ENCODE peak calls at places on chromosome 6, in ten cellular contexts. One of them, this sample, is unnamed.

GRCh38 chr6:80316655-80317332 is 210.3 kb downstream of the BCKDHB start:
- DNase-seq in lung: no peak
- DNase-seq in PC-3: no peak
- DNase-seq in mucosa of descending colon: no peak
- DNase-seq in dorsolateral prefrontal cortex: no peak
- DNase-seq in fibroblast of pulmonary artery: no peak
- DNase-seq in WERI-Rb-1: no peak
- DNase-seq in ovary: no peak
- DNase-seq in neural progenitor cell: peak; percentile 61
- DNase-seq in AG09309: no peak
- DNase-seq in this sample: no peak

GRCh38 chr6:31272431-31272830 is 539 bp upstream of the HLA-C start:
- DNase-seq in lung: no peak
- DNase-seq in PC-3: no peak
- DNase-seq in mucosa of descending colon: no peak
- DNase-seq in dorsolateral prefrontal cortex: no peak
- DNase-seq in fibroblast of pulmonary artery: peak; percentile 7
- DNase-seq in WERI-Rb-1: no peak
- DNase-seq in ovary: no peak
- DNase-seq in neural progenitor cell: peak; percentile 8
- DNase-seq in AG09309: no peak
- DNase-seq in this sample: no peak

GRCh38 chr6:166654573-166654972 is 27.5 kb upstream of the RPS6KA2 start:
- DNase-seq in lung: no peak
- DNase-seq in PC-3: no peak
- DNase-seq in mucosa of descending colon: no peak
- DNase-seq in dorsolateral prefrontal cortex: no peak
- DNase-seq in fibroblast of pulmonary artery: no peak
- DNase-seq in WERI-Rb-1: no peak
- DNase-seq in ovary: no peak
- DNase-seq in neural progenitor cell: no peak
- DNase-seq in AG09309: no peak
- DNase-seq in this sample: no peak

GRCh38 chr6:109693128-109693527 is 2.0 kb downstream of the FIG4 start:
- DNase-seq in lung: no peak
- DNase-seq in PC-3: no peak
- DNase-seq in mucosa of descending colon: no peak
- DNase-seq in dorsolateral prefrontal cortex: no peak
- DNase-seq in fibroblast of pulmonary artery: no peak
- DNase-seq in WERI-Rb-1: no peak
- DNase-seq in ovary: no peak
- DNase-seq in neural progenitor cell: no peak
- DNase-seq in AG09309: no peak
- DNase-seq in this sample: no peak

GRCh38 chr6:134074151-134074712 is 21.8 kb upstream of the SLC2A12 start:
- DNase-seq in lung: no peak
- DNase-seq in PC-3: no peak
- DNase-seq in mucosa of descending colon: no peak
- DNase-seq in dorsolateral prefrontal cortex: peak; percentile 68
- DNase-seq in fibroblast of pulmonary artery: peak; percentile 45
- DNase-seq in WERI-Rb-1: no peak
- DNase-seq in ovary: no peak
- DNase-seq in neural progenitor cell: peak; percentile 95
- DNase-seq in AG09309: no peak
- DNase-seq in this sample: no peak

GRCh38 chr6:142857609-142858195 is 87.3 kb downstream of the HIVEP2 start:
- DNase-seq in lung: no peak
- DNase-seq in PC-3: no peak
- DNase-seq in mucosa of descending colon: no peak
- DNase-seq in dorsolateral prefrontal cortex: no peak
- DNase-seq in fibroblast of pulmonary artery: no peak
- DNase-seq in WERI-Rb-1: no peak
- DNase-seq in ovary: no peak
- DNase-seq in neural progenitor cell: no peak
- DNase-seq in AG09309: no peak
- DNase-seq in this sample: no peak

GRCh38 chr6:133407320-133408100 is 166.4 kb downstream of the EYA4 start:
- DNase-seq in lung: no peak
- DNase-seq in PC-3: no peak
- DNase-seq in mucosa of descending colon: no peak
- DNase-seq in dorsolateral prefrontal cortex: no peak
- DNase-seq in fibroblast of pulmonary artery: no peak
- DNase-seq in WERI-Rb-1: no peak
- DNase-seq in ovary: no peak
- DNase-seq in neural progenitor cell: peak; percentile 47
- DNase-seq in AG09309: no peak
- DNase-seq in this sample: no peak

GRCh38 chr6:54970337-54970736 is 123.8 kb downstream of the FAM83B start:
- DNase-seq in lung: no peak
- DNase-seq in PC-3: peak; percentile 90
- DNase-seq in mucosa of descending colon: no peak
- DNase-seq in dorsolateral prefrontal cortex: no peak
- DNase-seq in fibroblast of pulmonary artery: no peak
- DNase-seq in WERI-Rb-1: no peak
- DNase-seq in ovary: no peak
- DNase-seq in neural progenitor cell: no peak
- DNase-seq in AG09309: no peak
- DNase-seq in this sample: no peak

GRCh38 chr6:138404666-138405337 is 779 bp downstream of the HEBP2 start:
- DNase-seq in lung: no peak
- DNase-seq in PC-3: peak; percentile 8
- DNase-seq in mucosa of descending colon: peak; percentile 64
- DNase-seq in dorsolateral prefrontal cortex: no peak
- DNase-seq in fibroblast of pulmonary artery: no peak
- DNase-seq in WERI-Rb-1: no peak
- DNase-seq in ovary: peak; percentile 34
- DNase-seq in neural progenitor cell: no peak
- DNase-seq in AG09309: no peak
- DNase-seq in this sample: no peak

GRCh38 chr6:44925100-44925739 is 402.9 kb upstream of the RUNX2 start:
- DNase-seq in lung: no peak
- DNase-seq in PC-3: no peak
- DNase-seq in mucosa of descending colon: no peak
- DNase-seq in dorsolateral prefrontal cortex: no peak
- DNase-seq in fibroblast of pulmonary artery: peak; percentile 61
- DNase-seq in WERI-Rb-1: no peak
- DNase-seq in ovary: no peak
- DNase-seq in neural progenitor cell: no peak
- DNase-seq in AG09309: no peak
- DNase-seq in this sample: no peak

GRCh38 chr6:145267076-145267867 is 468.0 kb downstream of the EPM2A start:
- DNase-seq in lung: no peak
- DNase-seq in PC-3: peak; percentile 60
- DNase-seq in mucosa of descending colon: peak; percentile 21
- DNase-seq in dorsolateral prefrontal cortex: no peak
- DNase-seq in fibroblast of pulmonary artery: no peak
- DNase-seq in WERI-Rb-1: no peak
- DNase-seq in ovary: no peak
- DNase-seq in neural progenitor cell: no peak
- DNase-seq in AG09309: no peak
- DNase-seq in this sample: no peak

GRCh38 chr6:166955121-166955864 is 1.1 kb downstream of the RNASET2 start:
- DNase-seq in lung: peak; percentile 54
- DNase-seq in PC-3: peak; percentile 26
- DNase-seq in mucosa of descending colon: peak; percentile 65
- DNase-seq in dorsolateral prefrontal cortex: no peak
- DNase-seq in fibroblast of pulmonary artery: no peak
- DNase-seq in WERI-Rb-1: no peak
- DNase-seq in ovary: no peak
- DNase-seq in neural progenitor cell: peak; percentile 36
- DNase-seq in AG09309: no peak
- DNase-seq in this sample: no peak

GRCh38 chr6:33428219-33428890 is 8.5 kb downstream of the SYNGAP1 start:
- DNase-seq in lung: no peak
- DNase-seq in PC-3: peak; percentile 61
- DNase-seq in mucosa of descending colon: peak; percentile 52
- DNase-seq in dorsolateral prefrontal cortex: no peak
- DNase-seq in fibroblast of pulmonary artery: peak; percentile 38
- DNase-seq in WERI-Rb-1: peak; percentile 66
- DNase-seq in ovary: no peak
- DNase-seq in neural progenitor cell: peak; percentile 50
- DNase-seq in AG09309: no peak
- DNase-seq in this sample: no peak

GRCh38 chr6:33428891-33429744 is 9.3 kb downstream of the SYNGAP1 start:
- DNase-seq in lung: no peak
- DNase-seq in PC-3: no peak
- DNase-seq in mucosa of descending colon: peak; percentile 22
- DNase-seq in dorsolateral prefrontal cortex: no peak
- DNase-seq in fibroblast of pulmonary artery: no peak
- DNase-seq in WERI-Rb-1: no peak
- DNase-seq in ovary: no peak
- DNase-seq in neural progenitor cell: no peak
- DNase-seq in AG09309: no peak
- DNase-seq in this sample: no peak

GRCh38 chr6:33426590-33427563 is 7.0 kb downstream of the SYNGAP1 start:
- DNase-seq in lung: no peak
- DNase-seq in PC-3: no peak
- DNase-seq in mucosa of descending colon: no peak
- DNase-seq in dorsolateral prefrontal cortex: no peak
- DNase-seq in fibroblast of pulmonary artery: no peak
- DNase-seq in WERI-Rb-1: no peak
- DNase-seq in ovary: no peak
- DNase-seq in neural progenitor cell: peak; percentile 34
- DNase-seq in AG09309: no peak
- DNase-seq in this sample: no peak

GRCh38 chr6:33425668-33426577 is 6.1 kb downstream of the SYNGAP1 start:
- DNase-seq in lung: peak; percentile 86
- DNase-seq in PC-3: peak; percentile 77
- DNase-seq in mucosa of descending colon: peak; percentile 92
- DNase-seq in dorsolateral prefrontal cortex: peak; percentile 64
- DNase-seq in fibroblast of pulmonary artery: peak; percentile 83
- DNase-seq in WERI-Rb-1: peak; percentile 99
- DNase-seq in ovary: peak; percentile 93
- DNase-seq in neural progenitor cell: peak; percentile 92
- DNase-seq in AG09309: peak; percentile 21
- DNase-seq in this sample: peak; percentile 34

DNA sequence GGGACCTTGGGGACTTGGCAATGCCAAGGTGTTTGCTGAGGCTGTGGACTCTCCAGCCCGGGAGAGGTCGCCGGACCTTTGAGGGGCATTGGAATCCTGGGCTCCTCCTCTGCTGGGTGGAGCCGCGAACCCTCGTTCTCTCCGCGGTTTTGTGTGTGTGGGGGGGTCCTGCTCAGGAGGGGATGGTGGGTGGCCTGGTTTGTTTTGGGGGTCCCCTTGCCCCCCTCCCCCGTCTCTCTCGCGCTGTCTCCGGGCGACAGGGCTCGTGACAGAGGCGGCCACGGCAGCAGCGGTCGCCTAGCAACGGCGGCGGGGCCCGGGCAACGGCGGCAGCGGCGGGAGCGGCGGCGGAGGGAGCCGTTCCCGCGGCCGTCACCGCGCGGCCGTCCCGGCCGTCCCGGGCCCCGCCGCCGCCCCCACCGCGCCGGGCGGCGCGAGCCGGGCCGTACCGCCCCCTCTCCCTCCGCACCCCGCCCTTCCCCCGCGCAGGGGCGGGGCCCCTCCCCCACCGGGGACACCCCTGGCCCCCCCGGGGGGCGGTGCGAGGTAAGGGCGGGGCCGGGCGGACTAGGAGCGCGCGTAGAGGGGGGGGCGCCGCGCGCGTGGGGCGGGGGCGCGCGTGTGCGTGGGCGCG is 7.8 kb downstream of the SYNGAP1 start:
- DNase-seq in lung: no peak
- DNase-seq in PC-3: peak; percentile 18
- DNase-seq in mucosa of descending colon: peak; percentile 77
- DNase-seq in dorsolateral prefrontal cortex: peak; percentile 53
- DNase-seq in fibroblast of pulmonary artery: no peak
- DNase-seq in WERI-Rb-1: peak; percentile 55
- DNase-seq in ovary: peak; percentile 69
- DNase-seq in neural progenitor cell: peak; percentile 79
- DNase-seq in AG09309: no peak
- DNase-seq in this sample: no peak
- TF ChIP-seq CTCF in lung: no peak
- TF ChIP-seq CTCF in PC-3: peak; percentile 22
- TF ChIP-seq CTCF in mucosa of descending colon: no peak
- TF ChIP-seq CTCF in dorsolateral prefrontal cortex: no peak
- TF ChIP-seq CTCF in fibroblast of pulmonary artery: no peak
- TF ChIP-seq CTCF in WERI-Rb-1: peak; percentile 57
- TF ChIP-seq CTCF in ovary: no peak
- TF ChIP-seq CTCF in neural progenitor cell: peak; percentile 7
- TF ChIP-seq CTCF in AG09309: peak; percentile 8
- TF ChIP-seq CTCF in this sample: no peak

GRCh38 chr6:11366183-11366933 is 133.9 kb upstream of the NEDD9 start:
- DNase-seq in lung: no peak
- DNase-seq in PC-3: no peak
- DNase-seq in mucosa of descending colon: no peak
- DNase-seq in dorsolateral prefrontal cortex: no peak
- DNase-seq in fibroblast of pulmonary artery: no peak
- DNase-seq in WERI-Rb-1: no peak
- DNase-seq in ovary: no peak
- DNase-seq in neural progenitor cell: no peak
- DNase-seq in AG09309: no peak
- DNase-seq in this sample: no peak
- H3K4me3 ChIP-seq in lung: no peak overlapping the region
- H3K4me3 ChIP-seq in PC-3: no peak overlapping the region
- H3K4me3 ChIP-seq in mucosa of descending colon: no peak overlapping the region
- H3K4me3 ChIP-seq in dorsolateral prefrontal cortex: no peak overlapping the region
- H3K4me3 ChIP-seq in fibroblast of pulmonary artery: no peak overlapping the region
- H3K4me3 ChIP-seq in WERI-Rb-1: no peak overlapping the region
- H3K4me3 ChIP-seq in ovary: no peak overlapping the region
- H3K4me3 ChIP-seq in neural progenitor cell: no peak overlapping the region
- H3K4me3 ChIP-seq in AG09309: no peak overlapping the region
- H3K4me3 ChIP-seq in this sample: no peak overlapping the region

DNA sequence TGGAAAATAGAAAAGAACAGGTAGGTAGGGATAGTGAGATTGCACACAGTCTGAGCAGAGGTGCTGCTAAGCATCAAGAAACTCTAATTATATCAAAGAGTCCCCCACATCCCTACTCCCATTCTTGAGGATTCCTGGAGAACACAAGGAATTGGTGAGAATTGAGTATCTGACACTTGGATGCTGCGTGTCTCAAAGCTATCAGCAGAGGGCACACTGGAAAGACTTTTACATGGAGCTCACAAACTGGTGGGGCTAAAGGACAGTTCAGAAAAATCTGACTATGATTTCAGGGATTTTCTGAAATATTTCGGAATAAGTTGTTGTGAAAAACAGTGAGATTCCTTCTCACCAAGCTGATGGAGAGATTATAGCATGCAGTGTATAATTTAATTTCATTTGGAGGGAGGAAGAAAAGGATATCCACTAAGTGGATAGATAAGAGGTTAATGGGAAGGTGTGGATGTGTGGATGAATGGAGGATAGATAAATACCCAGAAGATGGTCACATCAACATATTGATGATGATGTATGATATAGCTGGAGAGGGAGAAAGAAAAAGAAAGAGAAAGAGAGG is 215.4 kb upstream of the DEFB112 start:
- DNase-seq in lung: no peak
- DNase-seq in PC-3: peak; percentile 42
- DNase-seq in mucosa of descending colon: no peak
- DNase-seq in dorsolateral prefrontal cortex: no peak
- DNase-seq in fibroblast of pulmonary artery: no peak
- DNase-seq in WERI-Rb-1: peak; percentile 31
- DNase-seq in ovary: no peak
- DNase-seq in neural progenitor cell: peak; percentile 48
- DNase-seq in AG09309: no peak
- DNase-seq in this sample: no peak
- TF ChIP-seq CTCF in lung: no peak
- TF ChIP-seq CTCF in PC-3: peak; percentile 63
- TF ChIP-seq CTCF in mucosa of descending colon: no peak
- TF ChIP-seq CTCF in dorsolateral prefrontal cortex: peak; percentile 21
- TF ChIP-seq CTCF in fibroblast of pulmonary artery: no peak
- TF ChIP-seq CTCF in WERI-Rb-1: peak; percentile 79
- TF ChIP-seq CTCF in ovary: no peak
- TF ChIP-seq CTCF in neural progenitor cell: peak; percentile 71
- TF ChIP-seq CTCF in AG09309: no peak
- TF ChIP-seq CTCF in this sample: no peak

GRCh38 chr6:150604467-150604866 is 4.8 kb downstream of the PLEKHG1 start:
- DNase-seq in lung: no peak
- DNase-seq in PC-3: no peak
- DNase-seq in mucosa of descending colon: no peak
- DNase-seq in dorsolateral prefrontal cortex: no peak
- DNase-seq in fibroblast of pulmonary artery: no peak
- DNase-seq in WERI-Rb-1: no peak
- DNase-seq in ovary: no peak
- DNase-seq in neural progenitor cell: no peak
- DNase-seq in AG09309: no peak
- DNase-seq in this sample: no peak
- H3K4me3 ChIP-seq in lung: no peak overlapping the region
- H3K4me3 ChIP-seq in PC-3: no peak overlapping the region
- H3K4me3 ChIP-seq in mucosa of descending colon: no peak overlapping the region
- H3K4me3 ChIP-seq in dorsolateral prefrontal cortex: no peak overlapping the region
- H3K4me3 ChIP-seq in fibroblast of pulmonary artery: no peak overlapping the region
- H3K4me3 ChIP-seq in WERI-Rb-1: no peak overlapping the region
- H3K4me3 ChIP-seq in ovary: no peak overlapping the region
- H3K4me3 ChIP-seq in neural progenitor cell: no peak overlapping the region
- H3K4me3 ChIP-seq in AG09309: no peak overlapping the region
- H3K4me3 ChIP-seq in this sample: no peak overlapping the region

This sample was measured in astrocyte of the cerebellum.